ENCODE peak calls at places on chromosomes 2 and 18, in six cellular contexts. H is NCI-H1417 treated with DMSO at 0.1 percent for 48 hours, C is NCI-H774, X is pancreas, N is hypothalamus, P is AG08395. I is an unnamed sample.

GRCh38 chr18:48913201-48913600 is 37.6 kb downstream of the SMAD7 start:
- DNase-seq in P (no peak), C (no peak), X (no peak), H (no peak), N (no peak), I (no peak)

GRCh38 chr2:214960677-214961076 is 151.2 kb upstream of the BARD1 start:
- DNase-seq in P (peak; percentile 3), H (no peak), C (no peak), N (no peak), X (no peak), I (peak; percentile 37)

GRCh38 chr2:39996653-39997080 is 217.6 kb upstream of the THUMPD2 start:
- DNase-seq in N (no peak), C (no peak), X (no peak), P (no peak), H (no peak), I (no peak)

GRCh38 chr2:47373747-47374146 is 29.2 kb upstream of the MSH2 start:
- DNase-seq in C (no peak), X (no peak), H (no peak), P (no peak), N (peak; percentile 22), I (no peak)

GRCh38 chr2:118469103-118469502 is 378.3 kb downstream of the EN1 start:
- DNase-seq in C (no peak), N (no peak), H (no peak), X (no peak), P (no peak), I (no peak)

GRCh38 chr2:211416373-211416772 is 860.0 kb downstream of the CPS1 start:
- DNase-seq in P (no peak), N (no peak), X (no peak), C (no peak), H (no peak), I (no peak)

GRCh38 chr2:156947261-156947660 is 310.2 kb upstream of the GALNT5 start:
- DNase-seq in P (no peak), H (no peak), N (no peak), X (no peak), C (no peak), I (no peak)

GRCh38 chr2:73386342-73386868 is 769 bp downstream of the ALMS1 start:
- DNase-seq in P (no peak), C (no peak), X (no peak), H (no peak), N (no peak), I (no peak)

GRCh38 chr2:46858697-46859080 is 56.9 kb downstream of the MCFD2 start:
- DNase-seq in H (no peak), X (no peak), N (no peak), P (peak; percentile 72), C (no peak), I (no peak)

GRCh38 chr2:84725717-84726116 is 155.2 kb downstream of the TRABD2A start:
- DNase-seq in P (no peak), C (no peak), H (no peak), X (no peak), N (no peak), I (no peak)

GRCh38 chr18:9671214-9671613 is 36.9 kb upstream of the RAB31 start:
- DNase-seq in H (no peak), P (no peak), N (no peak), X (no peak), C (no peak), I (no peak)

GRCh38 chr2:46708492-46708891 is 207.1 kb downstream of the MCFD2 start:
- DNase-seq in H (no peak), P (no peak), X (no peak), N (no peak), C (no peak), I (no peak)

GRCh38 chr2:100235098-100235497 is 87.2 kb downstream of the LONRF2 start:
- DNase-seq in X (no peak), H (no peak), C (no peak), N (no peak), P (no peak), I (no peak)

GRCh38 chr2:219687882-219688559 is 60.6 kb downstream of the SLC4A3 start:
- DNase-seq in N (no peak), X (no peak), C (no peak), H (no peak), P (no peak), I (no peak)

GRCh38 chr18:27713727-27714080 is 463.2 kb downstream of the CDH2 start:
- DNase-seq in P (no peak), N (no peak), H (no peak), C (no peak), X (no peak), I (peak; percentile 7)

GRCh38 chr2:12826781-12827180 is 110.0 kb downstream of the TRIB2 start:
- DNase-seq in P (no peak), X (no peak), C (no peak), N (no peak), H (no peak), I (no peak)

GRCh38 chr2:54557601-54558187 is 101.6 kb downstream of the SPTBN1 start:
- DNase-seq in P (peak; percentile 25), X (peak; percentile 87), C (peak; percentile 72), H (peak; percentile 36), N (peak; percentile 27), I (no peak)

GRCh38 chr18:23684515-23685197 is 4.6 kb upstream of the LAMA3 start:
- DNase-seq in N (no peak), P (no peak), X (no peak), H (no peak), C (no peak), I (no peak)

GRCh38 chr2:141522048-141522447 is 608.8 kb downstream of the LRP1B start:
- DNase-seq in P (no peak), X (no peak), C (no peak), H (no peak), N (no peak), I (peak; percentile 71)

GRCh38 chr18:7349181-7349837 is 118.4 kb downstream of the LRRC30 start:
- DNase-seq in P (no peak), H (no peak), C (no peak), X (no peak), N (no peak), I (no peak)

GRCh38 chr2:86703704-86704370 is 16.3 kb upstream of the RMND5A start:
- DNase-seq in P (no peak), N (peak; percentile 43), X (no peak), C (peak; percentile 30), H (no peak), I (no peak)

GRCh38 chr2:191656389-191656788 is 21.5 kb upstream of the NABP1 start:
- DNase-seq in X (no peak), C (no peak), P (peak; percentile 41), H (no peak), N (no peak), I (no peak)

GRCh38 chr2:101993772-101994171 is 2.0 kb downstream of the IL1R2 start:
- DNase-seq in H (no peak), C (no peak), X (no peak), P (no peak), N (no peak), I (no peak)

GRCh38 chr18:55522011-55522410 is 66.0 kb downstream of the TCF4 start:
- DNase-seq in P (no peak), C (no peak), H (no peak), N (peak; percentile 21), X (no peak), I (no peak)

GRCh38 chr2:45130758-45131157 is 121.5 kb upstream of the SIX2 start:
- DNase-seq in N (no peak), C (no peak), X (no peak), P (no peak), H (no peak), I (no peak)

GRCh38 chr18:362914-363295 is 95.1 kb upstream of the THOC1 start:
- DNase-seq in X (no peak), C (no peak), H (no peak), P (peak; percentile 31), N (no peak), I (no peak)

GRCh38 chr2:51247252-51247651 is 215.3 kb upstream of the NRXN1 start:
- DNase-seq in H (no peak), X (no peak), N (no peak), C (no peak), P (no peak), I (peak; percentile 1)

GRCh38 chr2:101983486-101983885 is 8.3 kb upstream of the IL1R2 start:
- DNase-seq in C (no peak), N (no peak), P (peak; percentile 43), H (no peak), X (no peak), I (no peak)

GRCh38 chr2:126934803-126935202 is 36.1 kb downstream of the TEX51 start:
- DNase-seq in X (no peak), C (peak; percentile 25), H (no peak), P (no peak), N (no peak), I (no peak)

I was measured in NCI-H446.